ENCODE peak calls at places on chromosomes 4 and X, in nine cellular contexts. X, J, T, I, Z, M, Q, A and U are unnamed samples. For H3K27me3, the result is how much of the 10 kb centered on the place peaks cover.

GRCh38 chrX:147533426-147533825 is 378.3 kb upstream of the FMR1 start:
- DNase-seq in I (no peak), Z (no peak), Q (no peak), A (no peak), T (no peak), M (no peak), J (no peak), X (no peak), U (no peak)

GRCh38 chr4:110046588-110047049 is 133.9 kb downstream of the EGF start:
- DNase-seq in Q (no peak), T (no peak), J (no peak), A (no peak), I (no peak), Z (no peak), M (no peak), X (no peak), U (no peak)

GRCh38 chr4:20299515-20299914 is 47.8 kb downstream of the SLIT2 start:
- DNase-seq in Z (no peak), J (no peak), I (no peak), M (no peak), X (peak), A (no peak), Q (no peak), T (peak), U (peak)

GRCh38 chr4:59062970-59063369 is 1952.8 kb upstream of the IGFBP7 start:
- DNase-seq in X (no peak), M (no peak), Z (no peak), A (no peak), I (no peak), J (no peak), T (no peak), Q (no peak), U (no peak)

GRCh38 chr4:38664704-38665401 is 854 bp downstream of the KLF3 start:
- DNase-seq in A (peak), Z (peak), T (peak), X (peak), I (peak), Q (peak), J (peak), M (no peak), U (peak)

GRCh38 chrX:132490086-132490419 is 1.2 kb upstream of the MBNL3 start:
- DNase-seq in J (no peak), A (no peak), X (peak), M (no peak), I (no peak), T (no peak), Q (no peak), Z (no peak), U (no peak)

GRCh38 chr4:186266699-186267467 is 894 bp downstream of the F11 start:
- DNase-seq in I (no peak), Z (no peak), Q (peak), T (no peak), J (no peak), A (no peak), M (no peak), X (peak), U (peak)

GRCh38 chrX:34655496-34656258 is 1.4 kb downstream of the TMEM47 start:
- DNase-seq in A (no peak), X (peak), Z (no peak), J (no peak), T (peak), I (no peak), M (no peak), Q (peak), U (peak)

GRCh38 chr4:84733343-84734033 is 150.6 kb downstream of the CDS1 start:
- DNase-seq in T (no peak), J (no peak), I (no peak), X (no peak), A (no peak), Q (no peak), M (no peak), Z (no peak), U (no peak)

GRCh38 chr4:125432078-125432477 is 117.3 kb downstream of the FAT4 start:
- DNase-seq in T (peak), A (no peak), M (no peak), I (no peak), Z (no peak), J (no peak), Q (peak), X (peak), U (peak)

GRCh38 chr4:73070072-73070385 is 513 bp upstream of the COX18 start:
- DNase-seq in M (no peak), A (no peak), J (no peak), I (no peak), Q (no peak), Z (no peak), T (no peak), X (no peak), U (no peak)

GRCh38 chr4:7285244-7286122 is 93.1 kb downstream of the SORCS2 start:
- DNase-seq in Q (no peak), Z (no peak), X (no peak), I (no peak), A (no peak), T (no peak), M (no peak), J (peak), U (no peak)

GRCh38 chr4:10180927-10181744 is 64.5 kb upstream of the WDR1 start:
- DNase-seq in J (no peak), I (no peak), M (no peak), X (no peak), T (peak), Z (no peak), Q (no peak), A (no peak), U (peak)

GRCh38 chrX:150155396-150156048 is 207.6 kb upstream of the MAMLD1 start:
- DNase-seq in J (no peak), M (no peak), T (peak), Q (peak), I (no peak), X (no peak), Z (peak), A (no peak), U (peak)

GRCh38 chr4:113637363-113637762 is 124.2 kb downstream of the CAMK2D start:
- DNase-seq in I (no peak), M (no peak), Q (no peak), J (no peak), T (peak), A (no peak), Z (no peak), X (no peak), U (no peak)

GRCh38 chr4:76955187-76955586 is 5.6 kb downstream of the SEPTIN11 start:
- DNase-seq in J (peak), Z (no peak), Q (no peak), T (no peak), A (no peak), I (no peak), M (no peak), X (no peak), U (no peak)

GRCh38 chr4:36704289-36704688 is 422.9 kb downstream of the DTHD1 start:
- DNase-seq in J (no peak), A (no peak), I (no peak), Z (no peak), T (no peak), Q (no peak), X (no peak), M (no peak), U (no peak)

GRCh38 chrX:13646154-13646549 is 6.8 kb upstream of the TCEANC start:
- DNase-seq in Q (peak), M (no peak), X (peak), J (peak), A (no peak), I (peak), T (peak), Z (peak), U (peak)

GRCh38 chr4:123649644-123650356 is 253.2 kb downstream of the SPRY1 start:
- DNase-seq in T (peak), M (no peak), Q (peak), X (peak), Z (peak), J (no peak), I (peak), A (no peak), U (peak)

GRCh38 chrX:46500054-46500453 is 45.2 kb downstream of the ZNF674 start:
- DNase-seq in Z (no peak), A (no peak), T (no peak), J (no peak), X (no peak), M (no peak), Q (no peak), I (no peak), U (no peak)

GRCh38 chrX:119190251-119190651 is 45.8 kb upstream of the PGRMC1 start:
- DNase-seq in I (no peak), T (no peak), A (no peak), J (no peak), M (no peak), X (no peak), Z (no peak), Q (no peak), U (no peak)

GRCh38 chr4:16667464-16667863 is 231.0 kb downstream of the LDB2 start:
- DNase-seq in J (no peak), X (no peak), A (no peak), T (peak), Z (no peak), Q (no peak), I (no peak), M (no peak), U (no peak)

GRCh38 chrX:49003696-49004095 is 1.6 kb upstream of the GRIPAP1 start:
- DNase-seq in T (no peak), I (no peak), Q (no peak), Z (no peak), M (no peak), X (no peak), A (no peak), J (no peak), U (no peak)

GRCh38 chr4:184805462-184806245 is 20.1 kb downstream of the ACSL1 start:
- DNase-seq in A (no peak), Z (peak), Q (peak), J (peak), T (no peak), X (no peak), M (no peak), I (peak), U (no peak)

GRCh38 chr4:57077550-57078311 is 32.5 kb downstream of the IGFBP7 start:
- DNase-seq in Z (no peak), Q (peak), I (no peak), M (no peak), J (no peak), T (peak), A (no peak), X (no peak), U (no peak)

GRCh38 chrX:140190441-140191108 is 225.3 kb upstream of the CXorf66 start:
- DNase-seq in T (no peak), I (peak), Q (no peak), X (no peak), M (no peak), J (no peak), A (no peak), Z (no peak), U (peak)

GRCh38 chr4:8907596-8908205 is 36.1 kb upstream of the HMX1 start:
- DNase-seq in Q (peak), I (no peak), J (peak), M (no peak), Z (peak), X (no peak), T (no peak), A (no peak), U (peak)

GRCh38 chr4:8905773-8906667 is 34.4 kb upstream of the HMX1 start:
- DNase-seq in T (no peak), A (no peak), X (no peak), I (no peak), Z (peak), J (peak), Q (peak), M (no peak), U (no peak)

GRCh38 chr4:8905236-8905772 is 33.7 kb upstream of the HMX1 start:
- DNase-seq in I (no peak), J (peak), M (peak), T (no peak), Q (peak), X (no peak), A (no peak), Z (no peak), U (no peak)

GRCh38 chr4:8906991-8907595 is 35.5 kb upstream of the HMX1 start:
- DNase-seq in Z (peak), T (no peak), X (no peak), A (no peak), I (no peak), J (no peak), M (no peak), Q (peak), U (peak)

GRCh38 chr4:8906668-8906970 is 35.0 kb upstream of the HMX1 start:
- DNase-seq in J (no peak), Q (peak), Z (no peak), X (no peak), T (no peak), A (no peak), I (no peak), M (no peak), U (no peak)
- H3K27me3 ChIP-seq in J (under half), Q (under half), Z (under half), X (half or more), T (under half), A (under half), I (half or more), M (under half), U (half or more)

GRCh38 chr4:85783900-85784299 is 308.9 kb downstream of the ARHGAP24 start:
- DNase-seq in M (no peak), J (no peak), Q (no peak), A (no peak), Z (no peak), T (no peak), X (no peak), I (no peak), U (no peak)
- H3K27ac ChIP-seq in M (peak), J (no peak), Q (no peak), A (no peak), Z (no peak), T (peak), X (no peak), I (peak), U (no peak)

GRCh38 chrX:16946361-16946964 is at the start of gene REPS2:
- DNase-seq in M (peak), Q (peak), X (peak), I (peak), A (peak), Z (peak), T (no peak), J (peak), U (peak)
- H3K27me3 ChIP-seq in M (under half), Q (under half), X (under half), I (under half), A (under half), Z (under half), T (under half), J (under half), U (under half)

DNA sequence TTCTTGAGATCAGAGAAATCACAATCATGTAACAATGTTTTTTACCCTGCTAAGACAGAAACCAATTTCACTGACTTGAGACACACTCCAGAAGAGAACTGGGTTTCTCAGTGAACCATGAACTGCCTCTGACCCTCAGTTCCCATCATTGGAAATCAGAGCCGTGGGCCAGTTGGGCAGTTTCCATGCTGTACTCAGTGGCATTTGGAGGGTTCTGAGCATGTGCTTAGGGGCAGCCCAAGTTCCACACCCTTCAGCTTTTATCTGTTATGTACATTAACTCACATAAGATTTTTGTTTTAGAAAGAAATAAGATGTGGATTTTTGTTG is 77.9 kb downstream of the BTC start:
- DNase-seq in Z (no peak), Q (no peak), J (no peak), A (no peak), T (no peak), X (no peak), M (no peak), I (no peak), U (no peak)
- H3K27ac ChIP-seq in Z (no peak), Q (no peak), J (no peak), A (no peak), T (no peak), X (no peak), M (peak), I (no peak), U (no peak)